ENCODE peak calls at places on chromosomes 3 and 15, in eight cellular contexts. F is BJ, V is fibroblast of lung, T is fibroblast of pulmonary artery, S is left ventricle myocardium inferior, M is AG04449, U is RWPE2, C is HCT116. J is an unnamed sample.

GRCh38 chr3:195863121-195864061 is 45.0 kb downstream of the TNK2 start:
- DNase-seq in F (no peak), V (peak), T (peak), S (peak), M (peak), U (peak), C (peak), J (peak)

GRCh38 chr15:74709011-74709410 is 13.2 kb upstream of the EDC3 start:
- DNase-seq in F (no peak), V (no peak), T (peak), S (no peak), M (no peak), U (no peak), C (no peak), J (no peak)

GRCh38 chr15:70875001-70875782 is 17.0 kb downstream of the THAP10 start:
- DNase-seq in F (no peak), V (peak), T (peak), S (no peak), M (no peak), U (no peak), C (no peak), J (no peak)

GRCh38 chr3:181326637-181327223 is 337.2 kb upstream of the DNAJC19 start:
- DNase-seq in F (no peak), V (peak), T (peak), S (no peak), M (no peak), U (no peak), C (peak), J (no peak)

GRCh38 chr3:127456471-127457093 is 134.0 kb downstream of the TPRA1 start:
- DNase-seq in F (no peak), V (no peak), T (peak), S (no peak), M (no peak), U (peak), C (no peak), J (peak)

GRCh38 chr15:99021669-99022068 is 14.1 kb upstream of the PGPEP1L start:
- DNase-seq in F (no peak), V (no peak), T (no peak), S (no peak), M (no peak), U (no peak), C (no peak), J (no peak)

GRCh38 chr15:39855400-39855799 is 64.7 kb downstream of the GPR176 start:
- DNase-seq in F (no peak), V (peak), T (peak), S (no peak), M (no peak), U (no peak), C (no peak), J (no peak)

GRCh38 chr15:39747326-39747725 is 35.3 kb downstream of the FSIP1 start:
- DNase-seq in F (no peak), V (peak), T (peak), S (no peak), M (peak), U (no peak), C (no peak), J (peak)

GRCh38 chr3:122642935-122643334 is 37.7 kb upstream of the PARP14 start:
- DNase-seq in F (no peak), V (no peak), T (no peak), S (no peak), M (no peak), U (no peak), C (no peak), J (no peak)

GRCh38 chr3:22922317-22922716 is 280.8 kb upstream of the UBE2E2 start:
- DNase-seq in F (no peak), V (peak), T (peak), S (no peak), M (no peak), U (no peak), C (no peak), J (no peak)

GRCh38 chr15:65666257-65666656 is 44.5 kb downstream of the SLC24A1 start:
- DNase-seq in F (peak), V (peak), T (peak), S (no peak), M (no peak), U (no peak), C (no peak), J (peak)

GRCh38 chr3:31725976-31726375 is 193.3 kb downstream of the STT3B start:
- DNase-seq in F (no peak), V (no peak), T (no peak), S (no peak), M (no peak), U (no peak), C (no peak), J (no peak)

GRCh38 chr3:43932921-43933320 is 242.2 kb downstream of the ABHD5 start:
- DNase-seq in F (no peak), V (peak), T (peak), S (no peak), M (no peak), U (no peak), C (no peak), J (peak)

GRCh38 chr3:149179225-149179624 is 42.4 kb downstream of the CP start:
- DNase-seq in F (peak), V (peak), T (peak), S (no peak), M (peak), U (no peak), C (no peak), J (peak)

GRCh38 chr3:64509216-64509615 is 178.6 kb downstream of the ADAMTS9 start:
- DNase-seq in F (no peak), V (peak), T (no peak), S (no peak), M (no peak), U (no peak), C (no peak), J (no peak)

GRCh38 chr3:184227481-184227935 is 1.9 kb upstream of the VWA5B2 start:
- DNase-seq in F (no peak), V (peak), T (peak), S (no peak), M (no peak), U (no peak), C (no peak), J (peak)

GRCh38 chr3:184230081-184230602 is 757 bp downstream of the VWA5B2 start:
- DNase-seq in F (no peak), V (no peak), T (no peak), S (no peak), M (no peak), U (no peak), C (no peak), J (no peak)

GRCh38 chr3:184229424-184230080 is at the start of gene VWA5B2:
- DNase-seq in F (no peak), V (peak), T (peak), S (peak), M (no peak), U (peak), C (peak), J (peak)

GRCh38 chr3:184230603-184231528 is 1.5 kb downstream of the VWA5B2 start:
- DNase-seq in F (no peak), V (no peak), T (no peak), S (no peak), M (no peak), U (peak), C (no peak), J (no peak)

GRCh38 chr3:184228376-184229137 is 828 bp upstream of the VWA5B2 start:
- DNase-seq in F (no peak), V (no peak), T (no peak), S (no peak), M (no peak), U (no peak), C (no peak), J (no peak)
- H3K4me3 ChIP-seq in F (no peak), V (no peak), T (no peak), S (peak), M (no peak), U (no peak), C (peak), J (no peak)

DNA sequence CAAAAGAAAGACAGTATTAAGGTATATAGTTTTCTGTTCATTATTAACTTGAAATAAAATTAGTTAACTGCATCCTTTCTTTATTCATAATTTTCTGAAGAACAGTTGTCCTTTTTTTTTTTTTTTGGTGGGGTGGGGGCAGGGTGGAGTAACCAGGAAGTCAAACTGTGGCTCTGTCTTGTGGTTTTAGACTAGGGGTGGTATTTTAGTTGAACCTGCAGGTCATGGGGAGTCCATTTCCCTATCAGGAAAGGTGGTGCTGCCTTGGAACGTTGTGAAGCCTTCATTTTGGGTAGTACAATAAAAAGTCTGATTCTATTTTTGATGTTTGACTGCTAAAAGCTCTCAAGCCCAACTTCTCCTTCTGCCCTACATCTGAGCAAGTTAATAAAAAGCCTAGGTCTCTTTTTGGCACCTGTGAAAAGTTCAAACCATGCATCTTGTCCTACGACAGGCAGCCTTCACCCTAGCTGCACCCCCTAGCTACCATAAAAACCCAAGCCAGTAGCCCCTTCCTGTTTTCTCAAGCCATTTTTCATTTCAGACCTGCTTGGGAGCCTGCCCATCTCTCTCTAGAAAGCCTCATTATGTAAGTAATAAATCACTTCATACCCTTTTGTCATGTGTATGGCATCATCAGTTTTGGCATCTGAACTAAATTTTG is 31.2 kb upstream of the RIOX2 start:
- DNase-seq in F (no peak), V (no peak), T (no peak), S (no peak), M (no peak), U (no peak), C (no peak), J (no peak)
- H3K4me3 ChIP-seq in F (no peak), V (no peak), T (no peak), S (no peak), M (no peak), U (no peak), C (no peak), J (no peak)

DNA sequence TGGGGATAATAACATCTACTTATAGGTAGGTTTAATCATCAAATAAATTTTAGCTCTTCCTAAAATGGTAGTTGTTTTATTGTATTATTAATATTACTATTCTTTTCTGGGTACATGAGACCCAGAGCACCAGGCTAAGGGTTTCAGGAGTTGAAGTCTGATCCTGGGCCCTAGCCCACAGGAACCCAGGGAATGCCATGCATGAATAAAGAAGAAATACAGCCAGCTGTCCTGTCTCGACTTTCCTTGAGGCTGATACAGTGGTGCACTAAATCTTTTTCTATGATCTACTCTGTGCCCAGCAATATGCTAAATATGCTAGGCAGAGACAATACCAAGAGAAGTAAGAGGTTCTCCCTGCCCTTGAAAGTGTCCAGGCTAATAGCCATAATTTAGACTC is 72.1 kb upstream of the ATP2C1 start:
- DNase-seq in F (no peak), V (no peak), T (no peak), S (no peak), M (no peak), U (no peak), C (no peak), J (no peak)
- H3K4me3 ChIP-seq in F (no peak), V (no peak), T (no peak), S (no peak), M (no peak), U (no peak), C (no peak), J (no peak)

DNA sequence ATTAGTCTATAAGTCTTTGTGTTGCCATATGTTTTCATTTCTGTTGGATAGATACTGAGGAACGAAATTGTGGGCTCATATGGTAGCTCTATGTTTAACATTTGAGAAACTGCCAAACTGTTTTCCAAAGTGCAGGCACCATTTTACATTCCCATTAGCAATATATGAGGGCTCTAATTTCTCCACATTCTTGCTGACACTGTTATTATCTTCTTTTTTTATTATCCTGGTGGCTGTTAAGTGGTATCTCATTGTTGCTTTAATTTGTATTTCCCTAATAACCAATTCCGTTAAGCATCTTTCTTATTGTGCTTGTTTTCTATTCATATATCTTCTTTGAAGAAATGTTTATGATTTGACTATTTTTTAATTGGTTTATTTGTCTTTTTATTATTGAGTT is 1.9 kb upstream of the PIK3R4 start:
- DNase-seq in F (no peak), V (no peak), T (no peak), S (no peak), M (no peak), U (no peak), C (no peak), J (peak)
- H3K4me3 ChIP-seq in F (no peak), V (peak), T (peak), S (no peak), M (peak), U (no peak), C (peak), J (peak)

J was measured in foreskin fibroblast.